ENCODE peak calls at places on chromosomes 4 and X, in seven cellular contexts. T is WTC11, V is OCI-LY7, F is brain microvascular endothelial cell, K is dorsolateral prefrontal cortex, Q is mammary epithelial cell, B is H9. U is an unnamed sample.

GRCh38 chr4:11416071-11416766 is 12.5 kb downstream of the HS3ST1 start:
- DNase-seq in T (no peak), V (no peak), F (no peak), K (no peak), Q (no peak), B (no peak), U (no peak)

GRCh38 chr4:7736436-7737267 is 203.0 kb downstream of the AFAP1 start:
- DNase-seq in T (no peak), V (no peak), F (peak), K (no peak), Q (no peak), B (no peak), U (no peak)

GRCh38 chr4:175671491-175671934 is 140.6 kb downstream of the GPM6A start:
- DNase-seq in T (peak), V (no peak), F (no peak), K (peak), Q (no peak), B (peak), U (no peak)

GRCh38 chrX:147899715-147900114 is 12.0 kb upstream of the FMR1 start:
- DNase-seq in T (no peak), V (peak), F (no peak), K (no peak), Q (no peak), B (no peak), U (no peak)

GRCh38 chr4:111639120-111639519 is 506.1 kb upstream of the FAM241A start:
- DNase-seq in T (no peak), V (no peak), F (no peak), K (no peak), Q (no peak), B (no peak), U (no peak)

GRCh38 chr4:3451956-3452355 is 10.2 kb downstream of the HGFAC start:
- DNase-seq in T (no peak), V (no peak), F (peak), K (no peak), Q (peak), B (no peak), U (no peak)

GRCh38 chr4:24659241-24659961 is 75.0 kb upstream of the DHX15 start:
- DNase-seq in T (no peak), V (no peak), F (no peak), K (no peak), Q (no peak), B (no peak), U (no peak)

GRCh38 chr4:71186566-71187398 is 152.0 kb upstream of the SLC4A4 start:
- DNase-seq in T (peak), V (no peak), F (no peak), K (peak), Q (peak), B (peak), U (peak)

GRCh38 chr4:47831026-47831689 is 6.7 kb downstream of the CORIN start:
- DNase-seq in T (no peak), V (no peak), F (no peak), K (no peak), Q (no peak), B (no peak), U (no peak)

GRCh38 chr4:19239565-19239964 is 1012.1 kb upstream of the SLIT2 start:
- DNase-seq in T (no peak), V (no peak), F (peak), K (no peak), Q (peak), B (no peak), U (no peak)

GRCh38 chrX:153380691-153381090 is 20.5 kb downstream of the PNMA6E start:
- DNase-seq in T (no peak), V (no peak), F (no peak), K (no peak), Q (no peak), B (no peak), U (no peak)

GRCh38 chrX:48705876-48706275 is 9.3 kb downstream of the SUV39H1 start:
- DNase-seq in T (no peak), V (no peak), F (no peak), K (no peak), Q (no peak), B (no peak), U (no peak)

GRCh38 chr4:3525532-3526430 is 6.4 kb downstream of the LRPAP1 start:
- DNase-seq in T (peak), V (no peak), F (no peak), K (no peak), Q (no peak), B (no peak), U (no peak)

GRCh38 chr4:6332042-6332668 is 62.5 kb downstream of the WFS1 start:
- DNase-seq in T (peak), V (peak), F (peak), K (no peak), Q (no peak), B (peak), U (peak)
- TF ChIP-seq CTCF in T (peak), V (peak), F (peak), K (peak), Q (peak), B (peak), U (peak)

GRCh38 chr4:107666134-107666533 is 53.9 kb downstream of the PAPSS1 start:
- DNase-seq in T (no peak), V (peak), F (no peak), K (no peak), Q (no peak), B (no peak), U (no peak)
- TF ChIP-seq CTCF in T (no peak), V (peak), F (peak), K (peak), Q (peak), B (peak), U (peak)

GRCh38 chr4:80033581-80033980 is 39.4 kb downstream of the ANTXR2 start:
- DNase-seq in T (no peak), V (no peak), F (no peak), K (no peak), Q (no peak), B (no peak), U (no peak)
- TF ChIP-seq CTCF in T (no peak), V (no peak), F (peak), K (no peak), Q (no peak), B (peak), U (peak)

GRCh38 chrX:134294548-134294947 is 57.6 kb downstream of the CCDC160 start:
- DNase-seq in T (no peak), V (peak), F (no peak), K (no peak), Q (no peak), B (no peak), U (no peak)
- TF ChIP-seq CTCF in T (no peak), V (peak), F (peak), K (no peak), Q (peak), B (peak), U (peak)

GRCh38 chr4:38757945-38758344 is 24.8 kb downstream of the TLR10 start:
- DNase-seq in T (peak), V (peak), F (no peak), K (no peak), Q (no peak), B (peak), U (no peak)
- TF ChIP-seq CTCF in T (peak), V (peak), F (peak), K (no peak), Q (peak), B (peak), U (peak)

GRCh38 chr4:121876976-121877773 is 6.9 kb upstream of the BBS7 start:
- DNase-seq in T (peak), V (no peak), F (no peak), K (no peak), Q (no peak), B (no peak), U (no peak)
- TF ChIP-seq CTCF in T (no peak), V (no peak), F (no peak), K (no peak), Q (no peak), B (peak), U (no peak)

DNA sequence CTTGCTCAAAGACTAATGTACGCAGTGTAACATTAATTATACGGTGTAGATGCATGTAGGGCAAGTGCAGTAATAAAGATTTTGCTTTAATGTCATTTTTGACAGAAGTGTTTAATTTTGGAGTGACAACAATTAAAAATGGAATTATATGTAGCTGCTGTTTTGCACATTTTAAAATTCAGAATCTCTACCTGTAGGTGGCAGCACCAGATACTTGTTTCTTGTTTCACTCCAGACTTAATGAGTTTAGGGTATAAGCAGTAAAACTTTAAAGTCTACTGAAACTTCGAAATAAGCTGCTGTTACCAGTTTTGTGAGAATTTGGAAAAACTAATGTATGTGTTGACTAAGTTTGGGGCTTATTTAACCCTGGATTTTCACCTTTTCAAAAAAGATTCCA is 144.9 kb downstream of the POLA1 start:
- DNase-seq in T (no peak), V (peak), F (peak), K (no peak), Q (peak), B (no peak), U (peak)
- TF ChIP-seq CTCF in T (no peak), V (peak), F (peak), K (peak), Q (peak), B (peak), U (peak)

GRCh38 chr4:5387457-5387856 is 320.9 kb downstream of the EVC2 start:
- DNase-seq in T (no peak), V (no peak), F (no peak), K (no peak), Q (no peak), B (no peak), U (no peak)
- TF ChIP-seq CTCF in T (no peak), V (no peak), F (peak), K (no peak), Q (no peak), B (peak), U (no peak)

U was measured in neural crest cell.